ENCODE peak calls at places on chromosomes 11 and 22, in ten cellular contexts. X is tibial artery, W is cardiac fibroblast, N is right lobe of liver, I is astrocyte of the spinal cord, G is nephron progenitor cell, Z is epithelial cell of proximal tubule, U is mucosa of descending colon, S is heart left ventricle, Q is colonic mucosa. K is an unnamed sample.

GRCh38 chr11:106939157-106939556 is 79.1 kb downstream of the GUCY1A2 start:
- DNase-seq in G (no peak), Q (no peak), X (no peak), W (no peak), S (no peak), U (no peak), I (no peak), Z (no peak), N (no peak), K (no peak)

GRCh38 chr22:27650572-27650971 is 151.0 kb downstream of the MN1 start:
- DNase-seq in W (no peak), Q (no peak), N (no peak), S (no peak), G (no peak), U (no peak), Z (no peak), X (no peak), I (no peak), K (no peak)

GRCh38 chr11:122023614-122024250 is 92.3 kb downstream of the BLID start:
- DNase-seq in N (no peak), I (no peak), Z (no peak), U (no peak), X (no peak), W (no peak), G (no peak), S (no peak), Q (no peak), K (no peak)

GRCh38 chr11:304915-305833 is 2.4 kb upstream of the IFITM2 start:
- DNase-seq in N (no peak), G (peak), X (peak), I (peak), Q (peak), S (peak), W (peak), U (peak), Z (no peak), K (peak)

GRCh38 chr11:126419801-126420729 is 64.6 kb downstream of the ST3GAL4 start:
- DNase-seq in U (no peak), Q (no peak), X (no peak), Z (no peak), W (peak), G (no peak), I (peak), S (no peak), N (no peak), K (peak)

GRCh38 chr11:105202422-105202821 is 62.9 kb upstream of the CARD18 start:
- DNase-seq in G (no peak), Z (no peak), W (no peak), N (no peak), U (no peak), Q (peak), I (no peak), X (no peak), S (no peak), K (no peak)

GRCh38 chr11:102780491-102780918 is at the start of gene MMP10:
- DNase-seq in Z (no peak), Q (no peak), U (no peak), S (no peak), I (peak), W (peak), N (no peak), G (no peak), X (no peak), K (no peak)

GRCh38 chr11:26399336-26399735 is 67.4 kb downstream of the ANO3 start:
- DNase-seq in U (no peak), W (no peak), S (no peak), G (no peak), N (no peak), I (no peak), Q (no peak), X (no peak), Z (no peak), K (no peak)

GRCh38 chr22:17120711-17121234 is 387 bp downstream of the TMEM121B start:
- DNase-seq in W (no peak), U (no peak), Q (no peak), N (no peak), Z (no peak), S (no peak), G (peak), X (no peak), I (no peak), K (no peak)

GRCh38 chr11:88310246-88310645 is 27.3 kb downstream of the CTSC start:
- DNase-seq in W (no peak), N (no peak), X (no peak), S (no peak), Q (no peak), Z (no peak), I (peak), U (no peak), G (no peak), K (no peak)

GRCh38 chr22:39511226-39511625 is 9.1 kb upstream of the ATF4 start:
- DNase-seq in G (no peak), S (no peak), X (no peak), I (no peak), U (no peak), N (no peak), Q (no peak), W (no peak), Z (no peak), K (no peak)

GRCh38 chr11:73983764-73984543 is 1.3 kb upstream of the UCP2 start:
- DNase-seq in I (no peak), S (no peak), W (no peak), Q (no peak), N (no peak), U (no peak), X (peak), Z (no peak), G (no peak), K (no peak)

GRCh38 chr22:40212126-40212525 is 34.4 kb downstream of the TNRC6B start:
- DNase-seq in W (peak), X (no peak), Q (no peak), I (no peak), G (no peak), S (peak), N (no peak), Z (no peak), U (no peak), K (no peak)

GRCh38 chr11:133355095-133355494 is 177.2 kb downstream of the OPCML start:
- DNase-seq in I (no peak), Z (no peak), U (no peak), W (no peak), Q (no peak), G (no peak), N (no peak), X (no peak), S (no peak), K (no peak)

GRCh38 chr22:31893460-31893859 is 50.9 kb upstream of the YWHAH start:
- DNase-seq in W (no peak), U (no peak), Z (no peak), S (no peak), N (no peak), I (peak), G (no peak), X (no peak), Q (no peak), K (no peak)

GRCh38 chr11:62431171-62431895 is 12.5 kb downstream of the SCGB1A1 start:
- DNase-seq in U (no peak), S (no peak), G (no peak), N (no peak), I (peak), X (no peak), W (peak), Q (no peak), Z (no peak), K (no peak)
- TF ChIP-seq CTCF in U (no peak), S (no peak), G (no peak), N (no peak), I (no peak), X (no peak), W (no peak), Q (no peak), Z (no peak), K (no peak)

GRCh38 chr11:35248558-35249323 is 109.8 kb downstream of the CD44 start:
- DNase-seq in S (no peak), G (no peak), I (no peak), Q (no peak), N (no peak), W (no peak), Z (no peak), U (no peak), X (no peak), K (no peak)
- TF ChIP-seq CTCF in S (no peak), G (no peak), I (no peak), Q (no peak), N (no peak), W (no peak), Z (no peak), U (no peak), X (no peak), K (no peak)

DNA sequence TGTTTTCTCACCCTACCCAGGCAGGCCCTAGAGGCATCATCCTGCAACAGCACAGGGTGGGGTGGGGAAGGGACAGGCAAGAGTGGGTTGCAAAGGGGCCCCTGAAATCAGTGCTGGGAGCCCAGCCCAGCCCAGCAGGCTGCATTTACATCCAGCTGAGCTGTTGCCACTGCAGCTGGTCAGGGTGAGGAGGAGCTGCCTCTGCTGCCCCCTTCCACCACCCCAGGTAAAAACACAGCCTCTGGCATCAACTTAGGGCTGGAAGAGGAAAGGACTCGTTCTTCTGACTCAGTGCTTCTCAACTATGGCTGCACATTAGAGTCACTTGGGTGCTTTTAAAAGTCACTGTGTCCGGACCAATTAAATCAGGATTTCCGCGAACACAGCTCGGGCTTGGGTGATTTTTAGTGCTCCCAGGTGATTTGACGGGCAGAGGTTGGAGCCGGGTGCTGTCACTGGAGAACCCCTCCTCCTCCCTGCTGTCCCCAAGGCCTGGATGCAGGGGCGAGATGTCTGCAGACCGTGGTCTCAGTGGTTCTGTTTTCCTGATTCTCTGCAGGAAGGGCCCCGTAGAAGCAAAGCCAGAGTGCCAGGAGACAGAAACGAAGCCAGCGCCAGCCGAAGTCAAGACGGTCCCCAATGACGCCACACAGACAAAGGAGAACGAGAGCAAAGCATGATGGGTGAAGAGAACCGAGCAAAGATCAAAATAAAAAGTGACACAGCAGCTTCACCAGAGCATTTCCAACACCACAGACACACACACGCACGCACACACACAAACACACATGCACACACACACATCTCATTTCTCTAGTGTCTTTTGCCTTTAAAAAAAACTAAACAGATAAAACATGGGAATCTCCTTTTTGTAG is 39.4 kb upstream of the TTC12 start:
- DNase-seq in Z (no peak), W (no peak), Q (no peak), N (no peak), U (no peak), I (no peak), G (peak), S (no peak), X (no peak), K (no peak)
- TF ChIP-seq CTCF in Z (no peak), W (no peak), Q (no peak), N (no peak), U (no peak), I (peak), G (no peak), S (peak), X (no peak), K (no peak)

GRCh38 chr22:21105294-21105693 is 59.5 kb downstream of the LRRC74B start:
- DNase-seq in N (no peak), Z (no peak), W (no peak), G (no peak), S (no peak), X (no peak), I (no peak), Q (no peak), U (no peak), K (no peak)

GRCh38 chr22:21106000-21106399 is 60.3 kb downstream of the LRRC74B start:
- DNase-seq in Z (no peak), N (no peak), U (no peak), G (no peak), I (no peak), Q (no peak), W (no peak), S (no peak), X (no peak), K (no peak)

GRCh38 chr22:21102659-21103267 is 57.0 kb downstream of the LRRC74B start:
- DNase-seq in X (peak), N (peak), U (peak), G (peak), I (peak), S (peak), W (peak), Z (no peak), Q (peak), K (peak)

GRCh38 chr22:21103633-21104032 is 57.9 kb downstream of the LRRC74B start:
- DNase-seq in W (no peak), I (no peak), U (no peak), Z (no peak), X (no peak), Q (no peak), G (no peak), N (no peak), S (no peak), K (no peak)

GRCh38 chr22:21104126-21104691 is 58.5 kb downstream of the LRRC74B start:
- DNase-seq in G (no peak), U (no peak), X (no peak), Z (no peak), W (no peak), I (no peak), N (no peak), Q (no peak), S (no peak), K (no peak)
- TF ChIP-seq CTCF in G (no peak), U (no peak), X (no peak), Z (peak), W (no peak), I (no peak), N (no peak), Q (no peak), S (peak), K (no peak)

GRCh38 chr11:96242971-96243647 is 99.9 kb downstream of the MAML2 start:
- DNase-seq in Q (peak), U (peak), Z (peak), X (peak), G (peak), N (peak), I (peak), W (peak), S (peak), K (peak)

GRCh38 chr11:96238563-96239166 is 104.3 kb downstream of the MAML2 start:
- DNase-seq in Z (no peak), S (no peak), X (no peak), N (no peak), G (no peak), Q (no peak), I (no peak), W (no peak), U (no peak), K (no peak)

GRCh38 chr11:96237759-96238158 is 105.2 kb downstream of the MAML2 start:
- DNase-seq in W (no peak), Z (no peak), N (no peak), U (no peak), G (no peak), I (no peak), X (no peak), S (no peak), Q (no peak), K (no peak)

GRCh38 chr11:96242191-96242845 is 100.7 kb downstream of the MAML2 start:
- DNase-seq in S (no peak), I (no peak), W (peak), Z (no peak), U (no peak), Q (no peak), X (no peak), N (no peak), G (no peak), K (no peak)

DNA sequence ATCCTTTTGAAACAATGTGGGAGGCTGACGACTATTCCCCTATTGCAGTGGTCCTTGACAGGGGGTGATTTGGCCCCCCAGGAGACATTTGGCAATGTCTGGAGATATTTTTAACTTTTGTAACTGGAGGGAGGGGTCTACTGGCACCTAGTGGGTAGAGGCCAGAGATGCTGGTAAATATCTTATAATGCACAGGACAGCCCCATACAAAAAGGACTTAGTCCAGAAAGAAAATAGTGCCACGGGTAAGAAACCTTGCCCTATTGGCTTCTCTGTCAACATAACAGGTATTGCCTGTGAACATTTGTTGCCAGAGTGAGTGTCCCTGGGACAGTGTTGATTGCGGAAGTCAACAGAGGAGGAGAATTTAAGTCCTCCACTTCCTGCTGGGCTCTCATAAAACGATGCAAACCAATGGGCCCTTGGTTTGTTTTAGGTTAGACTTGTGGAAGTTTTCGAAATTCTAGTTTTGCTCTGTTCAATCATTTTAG is 101.6 kb downstream of the MAML2 start:
- DNase-seq in N (no peak), W (no peak), I (no peak), G (no peak), U (no peak), S (no peak), X (no peak), Z (no peak), Q (peak), K (no peak)
- TF ChIP-seq CTCF in N (no peak), W (no peak), I (no peak), G (no peak), U (no peak), S (no peak), X (no peak), Z (peak), Q (no peak), K (peak)

DNA sequence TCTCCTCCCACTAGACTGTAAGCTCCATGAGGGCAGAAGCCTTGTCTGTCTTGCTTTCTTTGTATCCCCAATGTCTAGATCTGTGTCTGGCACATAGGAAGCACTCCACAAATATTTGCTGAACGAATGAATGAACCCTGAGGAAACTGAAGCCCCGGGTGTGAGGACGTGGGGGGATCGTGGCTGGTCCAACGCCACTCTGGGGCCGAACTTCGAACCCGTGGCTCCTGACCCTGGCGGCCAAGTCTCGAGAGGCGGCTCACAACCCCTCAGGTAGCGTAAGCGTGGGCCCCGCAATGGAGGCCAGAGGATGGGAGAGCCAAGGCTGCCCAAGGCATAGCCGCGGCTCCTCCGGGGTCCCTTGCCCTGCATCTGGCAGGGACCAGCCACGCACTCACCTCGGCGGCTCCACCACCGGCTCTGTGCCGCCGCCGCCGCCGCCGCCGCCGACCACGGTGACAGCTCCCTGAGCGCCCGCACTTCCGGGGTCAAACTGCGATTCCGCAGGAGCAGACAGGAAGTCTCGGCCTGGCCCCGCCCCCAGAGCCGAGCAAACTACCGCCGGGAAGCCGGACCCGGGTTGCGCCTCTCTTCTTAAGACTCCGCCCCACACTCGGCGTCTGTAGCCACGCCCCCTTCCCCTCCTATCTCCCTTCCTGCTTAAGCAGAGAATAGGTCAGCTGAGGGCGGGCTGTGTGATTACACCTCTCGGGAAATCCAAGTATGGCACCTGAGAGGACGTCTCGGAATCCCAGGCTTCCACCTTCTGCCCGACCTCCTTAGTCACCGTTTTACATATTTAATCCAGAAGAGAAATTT is at the start of gene ASCC2:
- DNase-seq in W (peak), I (peak), U (peak), Q (peak), Z (peak), N (peak), S (peak), G (peak), X (peak), K (peak)
- TF ChIP-seq CTCF in W (no peak), I (no peak), U (no peak), Q (no peak), Z (no peak), N (no peak), S (no peak), G (no peak), X (peak), K (no peak)

DNA sequence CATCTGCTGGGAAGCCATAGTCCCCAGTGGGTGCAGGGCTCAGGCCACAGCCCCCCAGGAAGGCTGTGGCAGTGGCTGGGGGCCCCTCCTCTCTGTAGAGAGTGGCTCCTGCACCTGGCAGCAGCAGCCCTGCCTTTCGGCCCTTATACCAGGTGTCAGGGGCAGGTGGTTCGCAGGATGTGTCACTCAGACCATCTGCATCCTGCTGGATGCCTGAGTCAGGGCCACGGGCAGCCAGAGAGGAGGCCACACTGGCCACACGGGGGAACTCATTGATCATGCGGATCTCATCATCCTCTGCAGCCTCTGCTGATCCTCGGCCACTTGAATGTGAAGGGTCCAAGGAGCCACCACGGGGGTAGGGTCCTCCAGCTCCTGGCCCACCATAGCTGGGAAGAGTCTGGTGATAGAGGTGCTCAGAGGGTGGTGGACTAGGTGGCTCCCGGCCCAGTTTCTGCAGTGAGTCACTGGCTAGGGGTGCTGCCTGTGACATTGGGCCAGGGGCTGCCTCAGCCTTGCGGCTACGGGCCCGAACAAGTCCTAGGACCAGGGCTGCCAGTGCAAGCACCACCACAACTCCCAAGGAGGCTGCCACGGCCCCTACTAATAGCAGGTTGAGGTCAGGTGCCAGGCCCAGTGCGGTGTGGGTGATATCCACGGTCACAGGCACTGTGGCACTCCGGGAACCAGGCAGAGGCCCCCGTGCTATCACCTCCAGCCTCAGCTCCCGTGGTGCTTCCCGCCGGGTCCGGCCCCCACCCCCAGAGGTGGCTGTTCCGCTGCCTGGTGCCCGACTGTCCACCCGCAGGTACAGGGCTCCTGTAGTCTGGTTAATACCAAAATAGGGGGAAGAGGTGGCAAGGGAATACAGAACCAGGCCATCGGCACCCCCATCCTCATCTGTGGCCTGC is 3.3 kb upstream of the TPP1 start:
- DNase-seq in G (no peak), N (no peak), S (no peak), U (no peak), W (no peak), X (no peak), Q (no peak), Z (no peak), I (no peak), K (no peak)
- TF ChIP-seq CTCF in G (no peak), N (no peak), S (no peak), U (no peak), W (no peak), X (no peak), Q (no peak), Z (no peak), I (no peak), K (no peak)

K was measured in GM13977.